ENCODE peak calls at places on chromosomes 7 and 10, in nine cellular contexts. One of them, this sample, is unnamed.
A peak's percentile ranks its signal among the peaks of the same experiment; 100 is the strongest.

GRCh38 chr7:108127461-108127860 is 2.7 kb downstream of the LAMB4 start:
- DNase-seq in neural crest cell: no peak
- DNase-seq in kidney epithelial cell: no peak
- DNase-seq in astrocyte of the cerebellum: no peak
- DNase-seq in pancreas: no peak
- DNase-seq in cardiac muscle cell: no peak
- DNase-seq in RWPE1: no peak
- DNase-seq in Calu3: no peak
- DNase-seq in fibroblast of the aortic adventitia: no peak
- DNase-seq in this sample: no peak

GRCh38 chr10:32210306-32211045 is 136.5 kb downstream of the EPC1 start:
- DNase-seq in neural crest cell: no peak
- DNase-seq in kidney epithelial cell: no peak
- DNase-seq in astrocyte of the cerebellum: peak; percentile 19
- DNase-seq in pancreas: no peak
- DNase-seq in cardiac muscle cell: peak; percentile 38
- DNase-seq in RWPE1: peak; percentile 69
- DNase-seq in Calu3: peak; percentile 51
- DNase-seq in fibroblast of the aortic adventitia: peak; percentile 77
- DNase-seq in this sample: peak; percentile 7

GRCh38 chr10:3427846-3428442 is 255.4 kb upstream of the PITRM1 start:
- DNase-seq in neural crest cell: no peak
- DNase-seq in kidney epithelial cell: no peak
- DNase-seq in astrocyte of the cerebellum: no peak
- DNase-seq in pancreas: no peak
- DNase-seq in cardiac muscle cell: no peak
- DNase-seq in RWPE1: no peak
- DNase-seq in Calu3: no peak
- DNase-seq in fibroblast of the aortic adventitia: no peak
- DNase-seq in this sample: no peak

GRCh38 chr10:103894454-103894853 is 23.5 kb downstream of the STN1 start:
- DNase-seq in neural crest cell: no peak
- DNase-seq in kidney epithelial cell: no peak
- DNase-seq in astrocyte of the cerebellum: no peak
- DNase-seq in pancreas: no peak
- DNase-seq in cardiac muscle cell: no peak
- DNase-seq in RWPE1: no peak
- DNase-seq in Calu3: no peak
- DNase-seq in fibroblast of the aortic adventitia: peak; percentile 93
- DNase-seq in this sample: no peak

GRCh38 chr7:155917836-155918385 is 105.6 kb upstream of the SHH start:
- DNase-seq in neural crest cell: no peak
- DNase-seq in kidney epithelial cell: no peak
- DNase-seq in astrocyte of the cerebellum: no peak
- DNase-seq in pancreas: no peak
- DNase-seq in cardiac muscle cell: no peak
- DNase-seq in RWPE1: no peak
- DNase-seq in Calu3: no peak
- DNase-seq in fibroblast of the aortic adventitia: no peak
- DNase-seq in this sample: no peak

GRCh38 chr10:112804036-112804435 is 146.0 kb upstream of the TCF7L2 start:
- DNase-seq in neural crest cell: no peak
- DNase-seq in kidney epithelial cell: no peak
- DNase-seq in astrocyte of the cerebellum: no peak
- DNase-seq in pancreas: no peak
- DNase-seq in cardiac muscle cell: peak; percentile 73
- DNase-seq in RWPE1: no peak
- DNase-seq in Calu3: peak; percentile 30
- DNase-seq in fibroblast of the aortic adventitia: no peak
- DNase-seq in this sample: no peak

GRCh38 chr7:139871276-139871675 is 42.2 kb downstream of the TBXAS1 start:
- DNase-seq in neural crest cell: no peak
- DNase-seq in kidney epithelial cell: no peak
- DNase-seq in astrocyte of the cerebellum: no peak
- DNase-seq in pancreas: no peak
- DNase-seq in cardiac muscle cell: no peak
- DNase-seq in RWPE1: no peak
- DNase-seq in Calu3: no peak
- DNase-seq in fibroblast of the aortic adventitia: peak; percentile 81
- DNase-seq in this sample: no peak

GRCh38 chr7:80960228-80960627 is 41.4 kb upstream of the SEMA3C start:
- DNase-seq in neural crest cell: no peak
- DNase-seq in kidney epithelial cell: no peak
- DNase-seq in astrocyte of the cerebellum: no peak
- DNase-seq in pancreas: no peak
- DNase-seq in cardiac muscle cell: no peak
- DNase-seq in RWPE1: no peak
- DNase-seq in Calu3: no peak
- DNase-seq in fibroblast of the aortic adventitia: peak; percentile 3
- DNase-seq in this sample: no peak

GRCh38 chr7:379456-380225 is 89.7 kb downstream of the FOXL3 start:
- DNase-seq in neural crest cell: no peak
- DNase-seq in kidney epithelial cell: no peak
- DNase-seq in astrocyte of the cerebellum: no peak
- DNase-seq in pancreas: peak; percentile 59
- DNase-seq in cardiac muscle cell: peak; percentile 41
- DNase-seq in RWPE1: no peak
- DNase-seq in Calu3: no peak
- DNase-seq in fibroblast of the aortic adventitia: no peak
- DNase-seq in this sample: no peak

GRCh38 chr7:44259547-44260457 is 59.0 kb downstream of the YKT6 start:
- DNase-seq in neural crest cell: no peak
- DNase-seq in kidney epithelial cell: peak; percentile 39
- DNase-seq in astrocyte of the cerebellum: peak; percentile 76
- DNase-seq in pancreas: no peak
- DNase-seq in cardiac muscle cell: no peak
- DNase-seq in RWPE1: peak; percentile 63
- DNase-seq in Calu3: no peak
- DNase-seq in fibroblast of the aortic adventitia: peak; percentile 99
- DNase-seq in this sample: peak; percentile 68

GRCh38 chr7:14988941-14989340 is 86.4 kb upstream of the DGKB start:
- DNase-seq in neural crest cell: no peak
- DNase-seq in kidney epithelial cell: no peak
- DNase-seq in astrocyte of the cerebellum: no peak
- DNase-seq in pancreas: no peak
- DNase-seq in cardiac muscle cell: peak; percentile 17
- DNase-seq in RWPE1: no peak
- DNase-seq in Calu3: no peak
- DNase-seq in fibroblast of the aortic adventitia: peak; percentile 45
- DNase-seq in this sample: no peak

GRCh38 chr7:81478664-81479063 is 291.2 kb downstream of the HGF start:
- DNase-seq in neural crest cell: no peak
- DNase-seq in kidney epithelial cell: no peak
- DNase-seq in astrocyte of the cerebellum: no peak
- DNase-seq in pancreas: peak; percentile 79
- DNase-seq in cardiac muscle cell: no peak
- DNase-seq in RWPE1: no peak
- DNase-seq in Calu3: peak; percentile 55
- DNase-seq in fibroblast of the aortic adventitia: no peak
- DNase-seq in this sample: no peak

GRCh38 chr10:10831085-10831484 is 186.6 kb upstream of the CELF2 start:
- DNase-seq in neural crest cell: no peak
- DNase-seq in kidney epithelial cell: peak; percentile 45
- DNase-seq in astrocyte of the cerebellum: no peak
- DNase-seq in pancreas: no peak
- DNase-seq in cardiac muscle cell: no peak
- DNase-seq in RWPE1: peak; percentile 20
- DNase-seq in Calu3: no peak
- DNase-seq in fibroblast of the aortic adventitia: peak; percentile 89
- DNase-seq in this sample: peak; percentile 25

GRCh38 chr7:34059551-34059840 is 154.2 kb downstream of the BMPER start:
- DNase-seq in neural crest cell: no peak
- DNase-seq in kidney epithelial cell: no peak
- DNase-seq in astrocyte of the cerebellum: no peak
- DNase-seq in pancreas: no peak
- DNase-seq in cardiac muscle cell: no peak
- DNase-seq in RWPE1: no peak
- DNase-seq in Calu3: no peak
- DNase-seq in fibroblast of the aortic adventitia: no peak
- DNase-seq in this sample: no peak

GRCh38 chr10:4033341-4033896 is 248.4 kb upstream of the KLF6 start:
- DNase-seq in neural crest cell: no peak
- DNase-seq in kidney epithelial cell: no peak
- DNase-seq in astrocyte of the cerebellum: no peak
- DNase-seq in pancreas: no peak
- DNase-seq in cardiac muscle cell: no peak
- DNase-seq in RWPE1: no peak
- DNase-seq in Calu3: no peak
- DNase-seq in fibroblast of the aortic adventitia: no peak
- DNase-seq in this sample: no peak

GRCh38 chr7:105691692-105692564 is 110.6 kb upstream of the EFCAB10 start:
- DNase-seq in neural crest cell: no peak
- DNase-seq in kidney epithelial cell: peak; percentile 21
- DNase-seq in astrocyte of the cerebellum: peak; percentile 55
- DNase-seq in pancreas: peak; percentile 80
- DNase-seq in cardiac muscle cell: no peak
- DNase-seq in RWPE1: peak; percentile 54
- DNase-seq in Calu3: peak; percentile 50
- DNase-seq in fibroblast of the aortic adventitia: peak; percentile 80
- DNase-seq in this sample: peak; percentile 70

GRCh38 chr7:114988755-114989154 is 66.9 kb downstream of the MDFIC start:
- DNase-seq in neural crest cell: no peak
- DNase-seq in kidney epithelial cell: peak; percentile 14
- DNase-seq in astrocyte of the cerebellum: peak; percentile 68
- DNase-seq in pancreas: no peak
- DNase-seq in cardiac muscle cell: no peak
- DNase-seq in RWPE1: peak; percentile 39
- DNase-seq in Calu3: peak; percentile 37
- DNase-seq in fibroblast of the aortic adventitia: peak; percentile 84
- DNase-seq in this sample: no peak

GRCh38 chr10:108424656-108425055 is 1260.2 kb upstream of the SORCS1 start:
- DNase-seq in neural crest cell: no peak
- DNase-seq in kidney epithelial cell: peak; percentile 2
- DNase-seq in astrocyte of the cerebellum: peak; percentile 18
- DNase-seq in pancreas: no peak
- DNase-seq in cardiac muscle cell: no peak
- DNase-seq in RWPE1: no peak
- DNase-seq in Calu3: no peak
- DNase-seq in fibroblast of the aortic adventitia: peak; percentile 75
- DNase-seq in this sample: no peak

GRCh38 chr7:2921748-2922147 is 77.6 kb upstream of the GNA12 start:
- DNase-seq in neural crest cell: peak; percentile 30
- DNase-seq in kidney epithelial cell: no peak
- DNase-seq in astrocyte of the cerebellum: no peak
- DNase-seq in pancreas: peak; percentile 26
- DNase-seq in cardiac muscle cell: peak; percentile 47
- DNase-seq in RWPE1: no peak
- DNase-seq in Calu3: no peak
- DNase-seq in fibroblast of the aortic adventitia: no peak
- DNase-seq in this sample: no peak

DNA sequence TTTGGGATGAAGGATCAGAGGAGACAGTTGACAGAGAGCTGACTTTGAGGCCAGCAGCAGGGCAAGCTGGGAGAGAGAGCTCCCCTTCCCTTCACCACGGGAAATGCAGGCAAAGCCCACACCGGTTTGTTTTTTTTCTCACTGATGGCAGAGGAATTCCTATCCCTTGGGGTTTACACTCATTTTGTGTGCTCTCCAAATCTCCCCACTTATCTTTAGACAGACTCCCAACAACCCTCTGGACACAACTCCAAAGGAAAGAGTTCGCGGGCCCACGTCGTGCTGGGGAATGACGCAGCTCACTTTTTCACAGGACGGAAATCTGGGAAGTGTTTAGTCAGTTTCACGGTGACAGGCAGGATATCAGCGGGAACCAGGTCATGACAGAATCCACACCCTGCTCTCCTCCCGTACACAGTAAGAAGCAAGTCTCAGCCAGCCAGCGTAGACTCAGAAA is 68.3 kb upstream of the FAM171A1 start:
- DNase-seq in neural crest cell: no peak
- DNase-seq in kidney epithelial cell: no peak
- DNase-seq in astrocyte of the cerebellum: no peak
- DNase-seq in pancreas: no peak
- DNase-seq in cardiac muscle cell: peak; percentile 49
- DNase-seq in RWPE1: no peak
- DNase-seq in Calu3: no peak
- DNase-seq in fibroblast of the aortic adventitia: peak; percentile 95
- DNase-seq in this sample: no peak
- TF ChIP-seq CTCF in neural crest cell: peak; percentile 58
- TF ChIP-seq CTCF in kidney epithelial cell: peak; percentile 53
- TF ChIP-seq CTCF in astrocyte of the cerebellum: peak; percentile 58
- TF ChIP-seq CTCF in pancreas: no peak
- TF ChIP-seq CTCF in cardiac muscle cell: peak; percentile 59
- TF ChIP-seq CTCF in RWPE1: no peak
- TF ChIP-seq CTCF in Calu3: no peak
- TF ChIP-seq CTCF in fibroblast of the aortic adventitia: peak; percentile 79
- TF ChIP-seq CTCF in this sample: peak; percentile 21

GRCh38 chr10:56782503-56782902 is 421.4 kb upstream of the ZWINT start:
- DNase-seq in neural crest cell: no peak
- DNase-seq in kidney epithelial cell: no peak
- DNase-seq in astrocyte of the cerebellum: no peak
- DNase-seq in pancreas: no peak
- DNase-seq in cardiac muscle cell: peak; percentile 1
- DNase-seq in RWPE1: no peak
- DNase-seq in Calu3: no peak
- DNase-seq in fibroblast of the aortic adventitia: no peak
- DNase-seq in this sample: no peak
- TF ChIP-seq CTCF in neural crest cell: no peak
- TF ChIP-seq CTCF in kidney epithelial cell: no peak
- TF ChIP-seq CTCF in astrocyte of the cerebellum: no peak
- TF ChIP-seq CTCF in pancreas: no peak
- TF ChIP-seq CTCF in cardiac muscle cell: no peak
- TF ChIP-seq CTCF in RWPE1: no peak
- TF ChIP-seq CTCF in Calu3: no peak
- TF ChIP-seq CTCF in fibroblast of the aortic adventitia: no peak
- TF ChIP-seq CTCF in this sample: no peak

GRCh38 chr7:90596745-90597526 is 815 bp downstream of the CDK14 start:
- DNase-seq in neural crest cell: no peak
- DNase-seq in kidney epithelial cell: no peak
- DNase-seq in astrocyte of the cerebellum: no peak
- DNase-seq in pancreas: no peak
- DNase-seq in cardiac muscle cell: peak; percentile 61
- DNase-seq in RWPE1: peak; percentile 21
- DNase-seq in Calu3: peak; percentile 13
- DNase-seq in fibroblast of the aortic adventitia: peak; percentile 57
- DNase-seq in this sample: no peak
- TF ChIP-seq CTCF in neural crest cell: no peak
- TF ChIP-seq CTCF in kidney epithelial cell: no peak
- TF ChIP-seq CTCF in astrocyte of the cerebellum: peak; percentile 7
- TF ChIP-seq CTCF in pancreas: no peak
- TF ChIP-seq CTCF in cardiac muscle cell: peak; percentile 11
- TF ChIP-seq CTCF in RWPE1: no peak
- TF ChIP-seq CTCF in Calu3: no peak
- TF ChIP-seq CTCF in fibroblast of the aortic adventitia: no peak
- TF ChIP-seq CTCF in this sample: no peak

GRCh38 chr7:10022480-10022879 is 951.2 kb upstream of the PHF14 start:
- DNase-seq in neural crest cell: no peak
- DNase-seq in kidney epithelial cell: no peak
- DNase-seq in astrocyte of the cerebellum: no peak
- DNase-seq in pancreas: no peak
- DNase-seq in cardiac muscle cell: no peak
- DNase-seq in RWPE1: no peak
- DNase-seq in Calu3: peak; percentile 5
- DNase-seq in fibroblast of the aortic adventitia: no peak
- DNase-seq in this sample: no peak

DNA sequence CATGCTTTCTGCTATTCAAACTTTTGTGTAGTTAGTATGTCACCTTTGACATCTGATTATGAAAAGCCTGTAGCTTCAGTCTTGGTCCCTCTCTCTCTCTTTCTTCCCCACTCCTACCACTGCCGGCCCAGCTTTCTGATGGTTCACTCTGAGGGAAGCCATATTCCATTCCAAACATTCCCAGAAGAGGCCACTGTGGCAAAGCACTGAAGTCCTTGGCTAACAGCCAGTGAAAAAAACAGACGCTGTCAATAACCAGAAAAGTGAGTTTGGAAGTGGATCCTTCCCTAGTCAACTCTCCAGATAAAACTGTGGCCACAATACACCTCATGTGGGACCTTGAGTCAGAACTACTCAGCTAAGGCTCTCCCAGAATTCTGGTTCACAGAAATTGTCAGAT is 950.7 kb upstream of the PHF14 start:
- DNase-seq in neural crest cell: no peak
- DNase-seq in kidney epithelial cell: peak; percentile 5
- DNase-seq in astrocyte of the cerebellum: no peak
- DNase-seq in pancreas: no peak
- DNase-seq in cardiac muscle cell: peak; percentile 67
- DNase-seq in RWPE1: peak; percentile 0
- DNase-seq in Calu3: peak; percentile 73
- DNase-seq in fibroblast of the aortic adventitia: no peak
- DNase-seq in this sample: no peak
- TF ChIP-seq CTCF in neural crest cell: peak; percentile 39
- TF ChIP-seq CTCF in kidney epithelial cell: peak; percentile 29
- TF ChIP-seq CTCF in astrocyte of the cerebellum: no peak
- TF ChIP-seq CTCF in pancreas: no peak
- TF ChIP-seq CTCF in cardiac muscle cell: no peak
- TF ChIP-seq CTCF in RWPE1: peak; percentile 14
- TF ChIP-seq CTCF in Calu3: no peak
- TF ChIP-seq CTCF in fibroblast of the aortic adventitia: no peak
- TF ChIP-seq CTCF in this sample: peak; percentile 11